ENCODE peak calls at places on chromosomes 11 and 22, in ten cellular contexts. N is body of pancreas; Q is psoas muscle; B is BE2C; C is uterus; I is foreskin fibroblast; H is dorsolateral prefrontal cortex; G is heart left ventricle; D is AG09319; M is CD4-positive, alpha-beta T cell. L is an unnamed sample.

GRCh38 chr22:45053571-45053970 is 43.8 kb upstream of the PHF21B start:
- DNase-seq in B (no peak), N (no peak), I (no peak), M (no peak), C (no peak), D (no peak), H (no peak), G (peak), Q (no peak), L (no peak)

GRCh38 chr11:79417069-79417920 is 23.5 kb downstream of the TENM4 start:
- DNase-seq in B (no peak), H (no peak), Q (no peak), N (no peak), D (no peak), C (no peak), I (no peak), M (no peak), G (no peak), L (no peak)

GRCh38 chr11:1879941-1880720 is 11.6 kb downstream of the PRR33 start:
- DNase-seq in M (no peak), G (peak), I (no peak), N (no peak), B (no peak), C (peak), D (no peak), Q (peak), H (no peak), L (no peak)

GRCh38 chr22:29310863-29311339 is 4.5 kb downstream of the GAS2L1 start:
- DNase-seq in C (peak), Q (peak), B (peak), D (peak), H (peak), G (peak), I (peak), N (peak), M (no peak), L (peak)

GRCh38 chr11:124868322-124869274 is 3.4 kb downstream of the ROBO3 start:
- DNase-seq in D (no peak), B (no peak), Q (no peak), C (no peak), M (no peak), G (no peak), I (no peak), H (no peak), N (no peak), L (no peak)

GRCh38 chr11:130159139-130159538 is 443 bp upstream of the ST14 start:
- DNase-seq in Q (no peak), C (no peak), D (no peak), B (no peak), H (no peak), N (no peak), M (no peak), I (no peak), G (no peak), L (no peak)

GRCh38 chr11:2102132-2102882 is 36.9 kb downstream of the IGF2 start:
- DNase-seq in M (no peak), N (no peak), G (peak), I (no peak), C (peak), Q (peak), H (no peak), D (no peak), B (no peak), L (no peak)

GRCh38 chr11:75792997-75793800 is 21.8 kb upstream of the UVRAG start:
- DNase-seq in N (no peak), M (no peak), I (no peak), B (no peak), C (no peak), Q (no peak), H (no peak), G (no peak), D (no peak), L (no peak)

GRCh38 chr22:18024276-18024939 is at the start of gene MICAL3:
- DNase-seq in H (peak), G (peak), D (peak), N (peak), C (peak), B (peak), M (peak), Q (peak), I (peak), L (peak)

GRCh38 chr22:48359613-48359965 is 1468.1 kb downstream of the BRD1 start:
- DNase-seq in D (no peak), G (no peak), B (no peak), M (no peak), I (no peak), C (no peak), N (no peak), Q (peak), H (no peak), L (no peak)

GRCh38 chr11:29009426-29009825 is 901.2 kb downstream of the METTL15 start:
- DNase-seq in H (no peak), M (no peak), B (no peak), D (no peak), I (no peak), C (no peak), Q (no peak), G (no peak), N (no peak), L (no peak)

GRCh38 chr11:17558916-17559315 is 11.9 kb downstream of the OTOG start:
- DNase-seq in G (no peak), H (peak), Q (no peak), D (no peak), I (no peak), M (no peak), C (no peak), B (no peak), N (no peak), L (no peak)

GRCh38 chr11:74615988-74616387 is 23.6 kb downstream of the POLD3 start:
- DNase-seq in N (no peak), I (no peak), Q (no peak), D (no peak), C (no peak), B (no peak), H (no peak), M (no peak), G (no peak), L (no peak)

GRCh38 chr11:1766719-1767398 is 3.1 kb upstream of the CTSD start:
- DNase-seq in Q (peak), C (no peak), B (no peak), I (no peak), D (no peak), H (no peak), M (no peak), G (peak), N (peak), L (no peak)

GRCh38 chr11:9130297-9130696 is 38.9 kb upstream of the SCUBE2 start:
- DNase-seq in N (no peak), I (no peak), M (no peak), B (no peak), Q (no peak), D (no peak), G (no peak), C (no peak), H (no peak), L (no peak)

GRCh38 chr11:7900686-7901085 is 30.4 kb downstream of the OR10A6 start:
- DNase-seq in H (no peak), I (no peak), B (no peak), G (no peak), M (no peak), C (no peak), Q (no peak), D (no peak), N (no peak), L (no peak)

GRCh38 chr11:57491371-57492061 is 24.0 kb downstream of the SLC43A1 start:
- DNase-seq in M (peak), H (no peak), I (no peak), C (no peak), Q (peak), B (peak), G (no peak), N (peak), D (no peak), L (peak)

GRCh38 chr11:85682330-85683305 is 3.4 kb downstream of the CCDC89 start:
- DNase-seq in M (peak), N (peak), I (peak), B (peak), D (no peak), C (peak), G (peak), H (peak), Q (peak), L (no peak)

GRCh38 chr22:29073618-29074275 is 912 bp downstream of the KREMEN1 start:
- DNase-seq in C (peak), I (no peak), H (no peak), B (no peak), N (peak), G (peak), M (no peak), D (no peak), Q (peak), L (peak)

GRCh38 chr22:29704528-29705285 is 15.1 kb upstream of the CABP7 start:
- DNase-seq in G (no peak), I (no peak), Q (no peak), M (no peak), C (no peak), H (peak), N (no peak), D (no peak), B (peak), L (no peak)

GRCh38 chr22:46851941-46852340 is 89.5 kb downstream of the TBC1D22A start:
- DNase-seq in I (no peak), D (no peak), N (no peak), H (no peak), Q (no peak), B (no peak), G (no peak), C (no peak), M (no peak), L (no peak)

GRCh38 chr22:30444632-30445437 is 19.3 kb downstream of the MTFP1 start:
- DNase-seq in M (peak), I (peak), C (no peak), G (no peak), H (peak), B (peak), D (no peak), Q (no peak), N (peak), L (peak)

GRCh38 chr11:34846467-34846866 is 69.7 kb downstream of the APIP start:
- DNase-seq in M (no peak), H (no peak), D (no peak), C (no peak), B (no peak), Q (no peak), N (no peak), G (no peak), I (no peak), L (no peak)

GRCh38 chr11:28049338-28050216 is 58.4 kb downstream of the KIF18A start:
- DNase-seq in D (no peak), G (no peak), I (peak), H (no peak), B (no peak), N (no peak), C (no peak), Q (no peak), M (no peak), L (no peak)

GRCh38 chr22:22702874-22703570 is 58.6 kb downstream of the GGTLC2 start:
- DNase-seq in Q (no peak), D (no peak), C (no peak), N (no peak), M (no peak), G (no peak), H (no peak), B (no peak), I (no peak), L (no peak)
- TF ChIP-seq CTCF in Q (no peak), D (no peak), C (no peak), N (no peak), M (no peak), G (no peak), H (no peak), B (no peak), I (no peak), L (peak)

DNA sequence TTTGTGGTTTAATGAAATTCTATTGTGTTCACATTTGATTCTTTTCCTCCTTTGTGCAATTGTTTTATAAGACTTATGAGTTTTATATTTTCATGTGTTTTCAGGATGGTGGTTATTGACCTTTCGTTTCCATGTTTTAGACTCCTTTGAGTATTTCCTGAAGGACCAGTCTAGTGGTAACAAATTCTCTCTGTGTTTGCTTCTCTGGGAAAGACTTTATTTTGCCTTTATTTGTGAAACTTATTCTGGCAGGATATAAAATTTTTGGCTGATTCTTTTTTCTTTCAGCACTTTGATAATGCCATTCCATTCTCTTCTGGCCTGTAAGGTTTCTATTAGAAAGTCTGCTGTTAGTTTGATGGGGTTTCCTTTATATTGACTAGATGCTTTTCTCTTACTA is 83.5 kb downstream of the ACER3 start:
- DNase-seq in Q (no peak), N (no peak), B (no peak), C (no peak), M (no peak), G (no peak), D (no peak), I (no peak), H (no peak), L (no peak)
- TF ChIP-seq CTCF in Q (no peak), N (no peak), B (no peak), C (no peak), M (no peak), G (no peak), D (no peak), I (no peak), H (no peak), L (no peak)

DNA sequence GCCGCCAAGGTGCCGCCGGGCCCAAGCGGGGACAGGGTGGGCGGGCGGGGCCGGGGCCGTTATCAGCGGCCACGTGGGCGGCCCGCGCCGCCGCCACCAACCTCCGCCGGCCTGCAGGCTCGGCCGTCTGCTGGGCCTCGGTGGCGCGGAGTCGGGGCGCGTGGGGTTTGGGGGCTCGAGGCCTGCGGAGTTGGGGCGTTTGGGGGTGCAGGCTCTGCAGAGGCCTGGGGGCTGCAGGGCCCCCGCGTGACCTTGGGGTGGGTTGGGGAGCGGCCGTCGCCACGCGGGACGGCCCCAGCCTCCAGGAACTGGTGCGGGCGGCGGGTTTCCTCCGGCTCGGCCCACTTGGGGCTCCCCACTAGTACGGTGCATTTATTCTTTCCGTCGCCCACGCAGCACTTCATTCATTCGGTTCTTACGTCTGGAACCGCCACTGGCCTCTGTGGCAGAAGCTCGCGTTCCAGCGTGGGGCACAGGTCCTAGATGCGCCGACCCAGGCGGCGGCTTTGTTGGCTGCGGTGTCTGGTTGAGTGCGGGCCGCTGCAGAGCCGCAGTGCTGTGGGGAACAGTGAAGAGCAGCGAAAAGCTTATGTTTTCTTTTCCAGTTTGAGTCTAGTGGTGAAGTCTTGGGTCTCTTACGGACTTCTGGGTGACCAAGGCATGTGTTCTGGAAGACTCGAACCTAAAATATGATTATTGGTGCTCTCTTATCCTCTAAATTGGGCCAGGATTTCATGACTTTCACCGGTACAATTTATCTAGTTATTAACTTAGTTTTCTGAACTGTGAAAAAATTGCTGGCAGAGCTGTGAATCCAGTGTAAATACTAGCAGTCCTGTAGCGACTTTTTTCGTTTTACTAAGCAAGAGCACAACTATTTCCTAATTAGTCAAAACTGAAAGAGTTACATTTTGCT is 888 bp upstream of the TRMT2A start:
- DNase-seq in N (peak), I (no peak), B (peak), D (no peak), Q (peak), G (peak), H (no peak), M (peak), C (no peak), L (peak)
- TF ChIP-seq CTCF in N (no peak), I (no peak), B (no peak), D (no peak), Q (no peak), G (no peak), H (no peak), M (no peak), C (no peak), L (no peak)

DNA sequence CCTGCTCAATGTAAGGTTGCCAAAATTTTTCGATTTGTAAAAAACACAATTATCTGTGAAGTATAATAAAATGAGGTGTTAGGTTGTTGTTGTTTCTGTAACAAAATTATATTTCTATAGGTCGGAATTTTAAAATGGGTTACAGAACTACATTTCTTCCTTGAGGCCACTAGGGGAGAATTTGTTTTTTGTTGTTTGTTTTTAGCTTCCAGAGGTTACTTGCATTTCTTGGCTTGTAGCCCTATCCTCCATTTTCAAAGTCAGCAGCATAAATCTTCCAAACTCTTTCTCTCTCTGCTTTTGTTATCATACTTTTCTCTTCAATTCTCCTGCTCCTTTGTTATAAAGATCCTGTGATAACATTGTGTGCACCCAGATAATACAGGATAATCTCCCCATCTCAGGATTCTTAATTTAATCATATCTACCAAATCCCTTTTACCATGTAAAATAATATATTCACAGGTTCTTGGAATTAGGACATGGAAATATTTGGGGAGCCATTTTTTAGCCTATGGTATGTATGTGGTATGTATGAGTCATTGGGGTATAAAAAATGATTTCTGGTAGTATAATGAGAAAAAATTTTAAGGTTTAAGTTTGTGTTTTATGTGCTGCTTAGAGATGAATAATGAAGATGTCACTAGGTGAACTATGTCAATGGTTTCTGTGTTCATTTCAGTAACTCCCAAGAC is 9.4 kb upstream of the PATL1 start:
- DNase-seq in H (no peak), M (no peak), G (no peak), B (no peak), N (no peak), Q (no peak), D (no peak), I (no peak), C (no peak), L (no peak)
- TF ChIP-seq CTCF in H (no peak), M (no peak), G (no peak), B (no peak), N (no peak), Q (no peak), D (no peak), I (no peak), C (no peak), L (no peak)

DNA sequence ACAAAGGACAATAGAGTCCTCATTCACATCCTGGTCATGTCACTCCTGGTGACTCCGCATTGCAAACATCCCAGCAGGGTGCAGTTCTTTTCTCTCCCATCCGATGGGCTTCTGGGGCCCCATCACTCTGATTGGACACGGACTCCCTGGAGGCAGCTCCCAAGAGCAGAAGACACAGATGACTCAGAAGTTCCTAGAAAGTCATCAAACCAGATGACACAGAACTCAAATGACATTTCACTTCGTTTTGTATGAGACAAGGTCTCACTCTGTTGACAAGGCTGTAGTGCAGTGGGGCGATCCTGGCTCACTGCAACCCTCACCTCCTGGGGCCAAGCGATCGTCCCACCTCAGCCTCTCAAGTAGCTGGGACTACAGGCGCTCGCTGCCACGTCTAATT is 33.2 kb downstream of the ZNF195 start:
- DNase-seq in G (no peak), B (no peak), Q (no peak), I (no peak), N (no peak), C (no peak), H (no peak), D (no peak), M (no peak), L (no peak)
- TF ChIP-seq CTCF in G (no peak), B (no peak), Q (no peak), I (no peak), N (no peak), C (no peak), H (no peak), D (no peak), M (no peak), L (no peak)

GRCh38 chr11:120308081-120308480 is 17.0 kb upstream of the TLCD5 start:
- DNase-seq in D (no peak), G (no peak), M (no peak), C (no peak), I (no peak), H (peak), B (no peak), Q (no peak), N (no peak), L (no peak)

GRCh38 chr11:120307476-120307875 is 17.6 kb upstream of the TLCD5 start:
- DNase-seq in I (no peak), D (no peak), N (no peak), H (no peak), M (no peak), B (no peak), C (no peak), G (no peak), Q (no peak), L (no peak)

GRCh38 chr11:120305286-120305685 is 19.8 kb upstream of the TLCD5 start:
- DNase-seq in I (no peak), N (no peak), D (no peak), Q (no peak), H (no peak), B (no peak), M (no peak), G (no peak), C (no peak), L (no peak)

GRCh38 chr11:120304526-120304925 is 20.6 kb upstream of the TLCD5 start:
- DNase-seq in H (no peak), M (no peak), G (no peak), N (no peak), I (no peak), Q (no peak), D (no peak), C (no peak), B (no peak), L (no peak)

DNA sequence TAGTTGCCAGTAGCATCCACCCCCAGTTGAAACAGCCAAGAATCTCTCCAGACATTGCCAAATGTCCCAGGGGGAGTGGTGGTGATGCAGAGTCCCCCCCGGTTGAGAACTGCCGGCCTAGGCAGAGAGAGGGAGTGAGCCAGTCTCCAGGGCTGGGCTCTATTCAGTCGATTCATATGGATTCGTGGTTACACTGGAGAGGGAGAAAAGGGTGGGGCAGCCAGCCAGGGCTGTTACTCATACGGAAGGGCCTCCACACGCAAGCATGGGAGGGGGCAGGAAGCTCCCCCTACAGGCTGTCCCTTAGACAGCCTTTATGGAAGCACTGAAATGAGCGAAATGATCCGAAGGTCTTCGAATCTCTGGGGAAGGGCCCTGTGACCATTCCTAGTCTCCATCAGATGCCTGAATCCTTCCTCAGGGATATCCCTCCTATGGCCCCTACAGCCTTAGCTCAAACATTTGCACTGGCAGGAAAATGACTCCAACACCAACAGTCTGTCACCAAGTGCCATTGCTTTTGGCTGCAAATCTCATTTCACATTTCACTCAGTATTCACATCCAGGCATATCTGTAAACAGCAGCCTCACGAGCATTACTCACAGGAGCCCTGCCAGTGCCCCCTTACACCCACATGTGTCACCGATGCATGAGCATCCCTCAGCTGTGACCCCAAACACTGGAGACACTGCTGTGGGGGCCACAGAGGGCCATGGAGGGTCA is 18.4 kb upstream of the TLCD5 start:
- DNase-seq in G (no peak), Q (no peak), N (no peak), D (peak), I (peak), M (no peak), C (no peak), B (no peak), H (no peak), L (no peak)
- TF ChIP-seq CTCF in G (no peak), Q (peak), N (no peak), D (peak), I (peak), M (no peak), C (no peak), B (peak), H (no peak), L (peak)

L was measured in nephron progenitor cell.